ENCODE peak calls at places on chromosomes 7 and 10, in nine cellular contexts. U, N, H, S, Q, Y, A, L and D are unnamed samples.

GRCh38 chr10:14580933-14581332 is 193.8 kb downstream of the FAM107B start:
- DNase-seq in U (no peak), N (no peak), H (no peak), S (no peak), Q (no peak), Y (no peak), A (no peak), L (no peak), D (no peak)

GRCh38 chr7:75534727-75535307 is 42.7 kb downstream of the SPDYE5 start:
- DNase-seq in U (peak; percentile 77), N (no peak), H (no peak), S (no peak), Q (no peak), Y (no peak), A (no peak), L (no peak), D (peak; percentile 47)

GRCh38 chr7:24573554-24574338 is 494 bp downstream of the PALS2 start:
- DNase-seq in U (peak; percentile 85), N (peak; percentile 81), H (peak; percentile 83), S (peak; percentile 68), Q (peak; percentile 74), Y (peak; percentile 70), A (no peak), L (peak; percentile 88), D (peak; percentile 40)

GRCh38 chr7:47303014-47303694 is 278.8 kb downstream of the TNS3 start:
- DNase-seq in U (no peak), N (no peak), H (no peak), S (no peak), Q (no peak), Y (no peak), A (no peak), L (no peak), D (no peak)

GRCh38 chr7:101035941-101036340 is 16.1 kb downstream of the MUC17 start:
- DNase-seq in U (no peak), N (no peak), H (no peak), S (no peak), Q (no peak), Y (no peak), A (no peak), L (no peak), D (no peak)

GRCh38 chr10:89837173-89838001 is 136.0 kb downstream of the KIF20B start:
- DNase-seq in U (peak; percentile 43), N (peak; percentile 48), H (no peak), S (peak; percentile 34), Q (no peak), Y (no peak), A (no peak), L (peak; percentile 45), D (peak; percentile 1)

GRCh38 chr10:58464956-58465355 is 47.7 kb upstream of the BICC1 start:
- DNase-seq in U (no peak), N (peak; percentile 67), H (no peak), S (no peak), Q (no peak), Y (no peak), A (no peak), L (no peak), D (no peak)

GRCh38 chr7:133854739-133855138 is 272.4 kb upstream of the LRGUK start:
- DNase-seq in U (peak; percentile 68), N (peak; percentile 53), H (peak; percentile 18), S (peak; percentile 38), Q (peak; percentile 59), Y (peak; percentile 33), A (peak; percentile 8), L (peak; percentile 68), D (peak; percentile 69)

GRCh38 chr10:73232887-73233286 is 14.2 kb downstream of the DNAJC9 start:
- DNase-seq in U (no peak), N (peak; percentile 45), H (peak; percentile 34), S (no peak), Q (no peak), Y (no peak), A (no peak), L (no peak), D (peak; percentile 57)

GRCh38 chr10:29688230-29688634 is 53.5 kb upstream of the SVIL start:
- DNase-seq in U (peak; percentile 7), N (peak; percentile 85), H (peak; percentile 57), S (no peak), Q (no peak), Y (no peak), A (peak; percentile 32), L (peak; percentile 47), D (no peak)

GRCh38 chr10:89301721-89302445 is at the start of gene IFIT2:
- DNase-seq in U (peak; percentile 87), N (peak; percentile 8), H (no peak), S (peak; percentile 66), Q (peak; percentile 59), Y (peak; percentile 66), A (no peak), L (no peak), D (peak; percentile 71)

GRCh38 chr10:9103301-9103700 is 1048.8 kb downstream of the GATA3 start:
- DNase-seq in U (no peak), N (no peak), H (no peak), S (no peak), Q (no peak), Y (no peak), A (no peak), L (no peak), D (no peak)

GRCh38 chr7:84162125-84162524 is 32.5 kb downstream of the SEMA3A start:
- DNase-seq in U (no peak), N (no peak), H (no peak), S (no peak), Q (no peak), Y (no peak), A (no peak), L (no peak), D (no peak)

GRCh38 chr10:69413221-69413865 is 3.4 kb downstream of the TACR2 start:
- DNase-seq in U (peak; percentile 90), N (peak; percentile 95), H (peak; percentile 83), S (no peak), Q (peak; percentile 81), Y (peak; percentile 50), A (peak; percentile 34), L (peak; percentile 84), D (peak; percentile 69)

GRCh38 chr7:104980969-104981670 is 32.9 kb upstream of the KMT2E start:
- DNase-seq in U (peak; percentile 84), N (peak; percentile 86), H (peak; percentile 77), S (peak; percentile 79), Q (peak; percentile 81), Y (peak; percentile 84), A (peak; percentile 54), L (peak; percentile 77), D (peak; percentile 79)

GRCh38 chr7:104979167-104979841 is 34.7 kb upstream of the KMT2E start:
- DNase-seq in U (peak; percentile 81), N (peak; percentile 44), H (peak; percentile 55), S (no peak), Q (peak; percentile 60), Y (no peak), A (no peak), L (no peak), D (no peak)

GRCh38 chr7:104976966-104977636 is 36.9 kb upstream of the KMT2E start:
- DNase-seq in U (no peak), N (no peak), H (no peak), S (no peak), Q (no peak), Y (no peak), A (no peak), L (no peak), D (no peak)

GRCh38 chr7:104980440-104980839 is 33.6 kb upstream of the KMT2E start:
- DNase-seq in U (peak; percentile 67), N (no peak), H (no peak), S (no peak), Q (no peak), Y (no peak), A (no peak), L (no peak), D (peak; percentile 31)

GRCh38 chr7:104978460-104978859 is 35.5 kb upstream of the KMT2E start:
- DNase-seq in U (no peak), N (no peak), H (no peak), S (no peak), Q (no peak), Y (no peak), A (no peak), L (no peak), D (no peak)
- H3K4me3 ChIP-seq in U (no peak overlapping the region), N (peak overlapping the region; percentile 10), H (no peak overlapping the region), S (no peak overlapping the region), Q (no peak overlapping the region), Y (no peak overlapping the region), A (no peak overlapping the region), L (no peak overlapping the region), D (no peak overlapping the region)

GRCh38 chr10:65910209-65910608 is 1015.6 kb upstream of the LRRTM3 start:
- DNase-seq in U (no peak), N (no peak), H (no peak), S (no peak), Q (no peak), Y (no peak), A (no peak), L (no peak), D (peak; percentile 42)
- TF ChIP-seq EZH2phosphoT487 in U (no peak), N (no peak), H (no peak), S (no peak), Q (no peak), Y (no peak), A (no peak), L (no peak), D (no peak)

DNA sequence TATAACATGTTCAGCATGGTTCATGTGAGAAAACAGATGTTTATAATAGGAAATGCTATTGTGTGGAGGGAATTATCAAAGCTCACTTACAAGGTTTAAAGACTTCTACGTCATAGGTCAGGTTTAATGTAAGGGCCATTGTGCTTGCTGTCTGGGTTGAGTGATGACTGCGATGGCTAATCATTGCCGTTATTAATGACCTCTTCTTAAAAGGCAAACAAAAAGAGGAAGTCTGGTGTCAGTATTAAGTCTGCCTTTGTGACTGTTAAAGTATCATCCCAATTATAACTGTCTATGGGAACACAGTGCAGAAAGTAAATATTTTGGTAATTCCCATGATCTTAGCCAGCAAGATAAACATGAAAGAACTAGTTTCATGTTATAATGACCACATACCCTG is 382.4 kb downstream of the BBS9 start:
- DNase-seq in U (no peak), N (no peak), H (no peak), S (no peak), Q (no peak), Y (no peak), A (no peak), L (no peak), D (no peak)
- H3K27ac ChIP-seq in U (no peak overlapping the region), N (no peak overlapping the region), H (no peak overlapping the region), S (no peak overlapping the region), Q (no peak overlapping the region), Y (no peak overlapping the region), A (no peak overlapping the region), L (no peak overlapping the region), D (no peak overlapping the region)

GRCh38 chr7:19705663-19706062 is 3.2 kb downstream of the POLR1F start:
- DNase-seq in U (no peak), N (peak; percentile 61), H (peak; percentile 38), S (no peak), Q (no peak), Y (no peak), A (no peak), L (no peak), D (no peak)

GRCh38 chr7:19708397-19709248 is at the start of gene POLR1F:
- DNase-seq in U (peak; percentile 98), N (peak; percentile 97), H (peak; percentile 97), S (peak; percentile 95), Q (peak; percentile 97), Y (peak; percentile 95), A (peak; percentile 91), L (peak; percentile 93), D (peak; percentile 98)

GRCh38 chr7:19709249-19709578 is 377 bp upstream of the POLR1F start:
- DNase-seq in U (no peak), N (no peak), H (no peak), S (no peak), Q (no peak), Y (no peak), A (no peak), L (no peak), D (no peak)

GRCh38 chr7:19701471-19701870 is 7.4 kb downstream of the POLR1F start:
- DNase-seq in U (no peak), N (no peak), H (no peak), S (no peak), Q (no peak), Y (no peak), A (no peak), L (no peak), D (no peak)

GRCh38 chr7:19707240-19707639 is 1.6 kb downstream of the POLR1F start:
- DNase-seq in U (peak; percentile 29), N (no peak), H (no peak), S (no peak), Q (no peak), Y (no peak), A (no peak), L (no peak), D (no peak)
- H3K4me3 ChIP-seq in U (peak overlapping the region; percentile 96), N (peak overlapping the region; percentile 97), H (peak overlapping the region; percentile 92), S (peak overlapping the region; percentile 90), Q (no peak overlapping the region), Y (peak overlapping the region; percentile 98), A (peak overlapping the region; percentile 95), L (peak overlapping the region; percentile 82), D (peak overlapping the region; percentile 98)